ENCODE peak calls at places on chromosome 5, in eight cellular contexts. U, H, J, A, L, E, Y and S are unnamed samples.

GRCh38 chr5:96716716-96717115 is 54.5 kb downstream of the CAST start:
- DNase-seq in U (no peak), H (no peak), E (no peak), Y (no peak), A (no peak), J (no peak), L (no peak), S (no peak)

GRCh38 chr5:35694481-35694880 is 76.8 kb downstream of the SPEF2 start:
- DNase-seq in H (no peak), U (no peak), J (no peak), L (no peak), Y (no peak), E (no peak), A (no peak), S (no peak)

GRCh38 chr5:52997424-52997823 is 8.3 kb downstream of the ITGA2 start:
- DNase-seq in H (no peak), L (no peak), A (no peak), E (no peak), Y (no peak), J (no peak), U (no peak), S (no peak)

GRCh38 chr5:154215531-154215930 is 25.0 kb downstream of the GALNT10 start:
- DNase-seq in E (no peak), L (no peak), U (no peak), J (no peak), Y (no peak), A (no peak), H (no peak), S (no peak)

GRCh38 chr5:149221326-149221725 is 50.3 kb upstream of the AFAP1L1 start:
- DNase-seq in U (no peak), E (no peak), L (peak), Y (no peak), A (no peak), H (no peak), J (no peak), S (no peak)

GRCh38 chr5:180606215-180606785 is 15.0 kb upstream of the SCGB3A1 start:
- DNase-seq in U (no peak), L (no peak), E (no peak), J (no peak), H (no peak), Y (no peak), A (no peak), S (no peak)

GRCh38 chr5:52776116-52776515 is 11.6 kb upstream of the ITGA1 start:
- DNase-seq in U (no peak), A (no peak), J (peak), H (no peak), Y (peak), L (no peak), E (no peak), S (no peak)

GRCh38 chr5:82335807-82336206 is 57.7 kb upstream of the RPS23 start:
- DNase-seq in U (no peak), Y (no peak), E (no peak), J (no peak), A (no peak), H (no peak), L (peak), S (no peak)

GRCh38 chr5:3593771-3594513 is 1.7 kb upstream of the IRX1 start:
- DNase-seq in A (no peak), J (no peak), E (no peak), Y (no peak), H (no peak), L (no peak), U (no peak), S (peak)

GRCh38 chr5:143758750-143759149 is 53.2 kb upstream of the HMHB1 start:
- DNase-seq in J (no peak), L (peak), H (peak), U (no peak), Y (no peak), A (no peak), E (no peak), S (peak)

DNA sequence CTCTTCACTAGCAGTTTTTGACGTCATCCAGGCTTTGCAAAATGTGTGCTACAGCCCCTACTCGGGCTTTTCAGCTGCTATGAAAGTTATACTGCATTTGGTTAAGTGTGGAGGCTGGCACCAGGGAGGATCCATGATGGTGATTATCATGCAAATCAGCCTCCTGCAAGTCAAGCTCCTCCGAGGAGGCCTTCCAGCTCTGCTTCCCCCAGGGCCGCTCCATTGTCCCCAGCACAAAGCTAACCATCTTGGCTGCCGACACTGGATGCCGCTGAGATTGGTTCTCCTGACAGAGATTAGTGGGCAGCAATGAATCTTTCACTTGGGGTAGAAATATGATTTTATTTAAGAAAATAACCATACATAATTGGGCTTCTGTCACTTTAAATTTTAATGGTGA is 159.5 kb downstream of the NR2F1-AS1 start:
- DNase-seq in U (no peak), L (peak), Y (no peak), E (no peak), H (no peak), J (no peak), A (no peak), S (no peak)
- H3K4me3 ChIP-seq in U (no peak), L (no peak), Y (no peak), E (no peak), H (no peak), J (no peak), A (no peak), S (no peak)

GRCh38 chr5:117743337-117743736 is 1168.7 kb upstream of the SEMA6A start:
- DNase-seq in A (no peak), J (no peak), U (no peak), E (no peak), L (no peak), H (no peak), Y (no peak), S (no peak)
- H3K4me3 ChIP-seq in A (no peak), J (no peak), U (no peak), E (no peak), L (no peak), H (no peak), Y (no peak), S (no peak)

DNA sequence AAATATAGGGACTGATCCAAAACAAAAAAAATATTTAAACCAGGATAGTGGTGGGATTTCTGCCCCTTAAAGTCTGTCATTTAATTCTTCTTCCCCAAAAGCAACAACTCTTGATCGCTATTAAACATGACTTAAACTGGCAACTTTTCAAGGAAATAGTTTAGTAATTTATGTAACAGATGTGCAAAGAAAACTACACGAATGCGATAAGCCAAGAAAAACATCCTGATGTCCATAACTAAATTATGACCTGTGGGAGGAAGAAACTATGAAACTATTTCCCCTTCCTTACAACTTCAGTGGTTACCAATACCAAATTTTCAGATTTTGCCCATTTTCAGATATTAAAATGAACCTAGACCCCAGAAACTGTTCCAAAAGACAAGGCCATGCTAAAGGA is 31.5 kb downstream of the CLINT1 start:
- DNase-seq in E (no peak), Y (no peak), U (no peak), L (peak), H (no peak), A (no peak), J (no peak), S (no peak)
- H3K4me3 ChIP-seq in E (no peak), Y (no peak), U (no peak), L (no peak), H (no peak), A (no peak), J (no peak), S (no peak)

GRCh38 chr5:37247496-37247895 is 1.7 kb downstream of the CPLANE1 start:
- DNase-seq in J (no peak), L (no peak), E (no peak), Y (no peak), A (no peak), H (no peak), U (no peak), S (no peak)

GRCh38 chr5:37251673-37252072 is 2.5 kb upstream of the CPLANE1 start:
- DNase-seq in Y (no peak), J (no peak), H (no peak), U (no peak), E (no peak), L (no peak), A (no peak), S (no peak)

GRCh38 chr5:37248970-37249819 is at the start of gene CPLANE1:
- DNase-seq in E (peak), U (peak), Y (peak), A (peak), H (peak), L (peak), J (peak), S (peak)

GRCh38 chr5:37248387-37248969 is 698 bp downstream of the CPLANE1 start:
- DNase-seq in A (no peak), H (no peak), J (no peak), U (no peak), Y (no peak), E (no peak), L (peak), S (peak)

GRCh38 chr5:37249820-37250175 is 622 bp upstream of the CPLANE1 start:
- DNase-seq in E (no peak), L (no peak), A (no peak), H (no peak), J (no peak), Y (no peak), U (no peak), S (no peak)
- H3K4me3 ChIP-seq in E (peak), L (peak), A (peak), H (peak), J (peak), Y (no peak), U (peak), S (peak)

GRCh38 chr5:60489856-60490255 is 210.1 kb downstream of the DEPDC1B start:
- DNase-seq in E (no peak), U (no peak), H (no peak), A (peak), Y (no peak), J (no peak), L (no peak), S (no peak)

GRCh38 chr5:60487466-60487865 is 212.5 kb downstream of the DEPDC1B start:
- DNase-seq in U (no peak), J (no peak), L (no peak), H (no peak), E (no peak), Y (no peak), A (peak), S (no peak)

GRCh38 chr5:60489377-60489776 is 210.6 kb downstream of the DEPDC1B start:
- DNase-seq in A (no peak), L (no peak), U (no peak), E (no peak), H (no peak), Y (no peak), J (no peak), S (no peak)

GRCh38 chr5:60488466-60489130 is 211.4 kb downstream of the DEPDC1B start:
- DNase-seq in E (no peak), Y (no peak), U (no peak), A (no peak), L (no peak), H (no peak), J (no peak), S (no peak)

GRCh38 chr5:60487885-60488425 is 212.0 kb downstream of the DEPDC1B start:
- DNase-seq in E (no peak), L (no peak), Y (no peak), A (peak), U (peak), J (no peak), H (no peak), S (peak)
- H3K4me3 ChIP-seq in E (peak), L (no peak), Y (no peak), A (peak), U (no peak), J (no peak), H (no peak), S (no peak)

GRCh38 chr5:179275941-179276837 is 69.1 kb downstream of the ADAMTS2 start:
- DNase-seq in J (no peak), U (peak), A (no peak), Y (no peak), H (no peak), E (no peak), L (peak), S (peak)
- H3K4me3 ChIP-seq in J (no peak), U (no peak), A (no peak), Y (no peak), H (no peak), E (no peak), L (no peak), S (no peak)

GRCh38 chr5:158375531-158375930 is 516.6 kb upstream of the CLINT1 start:
- DNase-seq in Y (no peak), E (no peak), A (no peak), L (no peak), J (no peak), H (no peak), U (no peak), S (no peak)
- H3K4me3 ChIP-seq in Y (no peak), E (no peak), A (no peak), L (no peak), J (no peak), H (no peak), U (no peak), S (no peak)

GRCh38 chr5:112283943-112284342 is 135.1 kb downstream of the EPB41L4A start:
- DNase-seq in E (no peak), L (no peak), Y (no peak), U (no peak), J (no peak), A (no peak), H (no peak), S (no peak)
- H3K4me3 ChIP-seq in E (no peak), L (no peak), Y (no peak), U (no peak), J (no peak), A (no peak), H (no peak), S (no peak)

DNA sequence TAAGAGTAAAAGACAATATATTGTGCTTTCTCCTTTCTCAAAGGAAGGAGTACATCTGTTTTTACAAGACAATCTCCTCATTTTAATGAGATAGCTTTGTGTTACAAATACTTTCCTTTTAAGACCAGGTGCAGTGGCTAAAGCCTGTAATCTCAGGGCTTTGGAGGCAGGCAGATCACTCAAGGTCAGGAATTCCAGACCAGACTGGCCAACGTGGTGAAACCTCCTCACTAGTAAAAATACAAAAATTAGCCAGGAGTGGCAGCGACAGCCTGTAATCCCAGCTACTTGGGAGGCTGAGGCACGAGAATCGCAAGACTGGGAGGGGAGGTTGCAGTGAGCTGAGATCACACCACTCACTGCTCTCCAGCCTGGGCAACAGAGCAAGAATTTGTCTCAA is 11.8 kb downstream of the TMEM161B start:
- DNase-seq in E (no peak), J (no peak), Y (no peak), H (no peak), A (no peak), U (peak), L (no peak), S (no peak)
- H3K4me3 ChIP-seq in E (no peak), J (no peak), Y (no peak), H (no peak), A (no peak), U (no peak), L (no peak), S (no peak)

DNA sequence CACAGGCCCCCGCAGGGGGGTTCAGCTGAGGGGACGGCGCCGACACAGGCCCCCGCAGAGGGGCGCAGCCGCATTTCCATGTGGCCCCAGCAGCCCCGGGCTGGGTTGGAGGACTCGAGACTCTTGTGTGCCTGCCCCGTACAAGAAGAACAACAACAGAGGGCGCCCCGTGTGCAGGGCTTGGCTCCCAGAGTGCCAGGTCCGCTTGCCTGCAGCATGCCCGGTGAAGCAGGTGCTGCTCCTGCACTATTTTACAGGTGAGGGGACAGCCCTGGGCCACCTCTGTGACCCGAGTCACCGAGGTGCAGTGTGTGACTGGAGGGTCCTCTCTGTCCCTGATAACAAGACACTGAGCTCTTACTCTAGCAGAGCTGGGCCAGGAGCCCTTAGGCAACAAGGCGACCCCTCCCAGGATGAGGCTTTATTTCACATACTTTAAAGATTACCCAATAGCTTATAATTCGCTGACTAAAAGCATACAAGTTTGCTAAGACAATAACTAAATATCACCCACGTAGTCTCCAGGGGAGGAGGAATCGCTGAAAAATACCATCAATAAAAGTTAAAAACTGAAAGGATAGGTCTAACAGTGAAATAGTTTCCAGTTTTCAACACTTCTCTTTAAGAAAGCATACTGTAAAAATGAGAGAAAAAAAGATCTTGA is 41.7 kb upstream of the SLC9A3 start:
- DNase-seq in Y (no peak), U (peak), E (no peak), J (no peak), L (peak), A (no peak), H (no peak), S (peak)
- H3K4me3 ChIP-seq in Y (no peak), U (no peak), E (no peak), J (no peak), L (no peak), A (no peak), H (no peak), S (no peak)